ENCODE peak calls at places on chromosomes 4 and X, in six cellular contexts. Q is AG10803, E is suprapubic skin, R is lung, S is AG04450, O is tibial nerve. X is an unnamed sample.
A peak's percentile ranks its signal among the peaks of the same experiment; 100 is the strongest.

GRCh38 chr4:74544655-74545361 is 99.9 kb downstream of the AREG start:
- DNase-seq in Q (no peak), E (no peak), R (no peak), S (no peak), O (no peak), X (no peak)

GRCh38 chr4:119070301-119070700 is 65.3 kb upstream of the MYOZ2 start:
- DNase-seq in Q (no peak), E (no peak), R (no peak), S (no peak), O (no peak), X (no peak)

GRCh38 chr4:127686656-127687055 is 43.5 kb upstream of the SLC25A31 start:
- DNase-seq in Q (peak; percentile 7), E (no peak), R (no peak), S (no peak), O (no peak), X (no peak)

GRCh38 chrX:132758778-132759177 is 199.7 kb downstream of the HS6ST2 start:
- DNase-seq in Q (no peak), E (no peak), R (no peak), S (no peak), O (no peak), X (no peak)

GRCh38 chrX:97372006-97372766 is 488.5 kb downstream of the RPA4 start:
- DNase-seq in Q (no peak), E (no peak), R (no peak), S (no peak), O (no peak), X (no peak)

GRCh38 chr4:95549246-95550138 is 719 bp upstream of the UNC5C start:
- DNase-seq in Q (peak; percentile 8), E (no peak), R (no peak), S (no peak), O (peak; percentile 25), X (no peak)

GRCh38 chr4:183287677-183288076 is 32.4 kb downstream of the CLDN22 start:
- DNase-seq in Q (no peak), E (no peak), R (no peak), S (no peak), O (no peak), X (no peak)

GRCh38 chr4:176443117-176443516 is 123.4 kb downstream of the SPCS3 start:
- DNase-seq in Q (peak; percentile 91), E (no peak), R (no peak), S (peak; percentile 72), O (no peak), X (peak; percentile 93)

GRCh38 chrX:2566044-2566443 is 65.3 kb upstream of the DHRSX start:
- DNase-seq in Q (no peak), E (no peak), R (no peak), S (no peak), O (no peak), X (no peak)

GRCh38 chr4:20158195-20158594 is 93.5 kb upstream of the SLIT2 start:
- DNase-seq in Q (no peak), E (no peak), R (no peak), S (no peak), O (no peak), X (no peak)

GRCh38 chr4:128519163-128519810 is 231.7 kb upstream of the PGRMC2 start:
- DNase-seq in Q (peak; percentile 67), E (no peak), R (no peak), S (no peak), O (no peak), X (peak; percentile 55)

GRCh38 chr4:41169256-41169655 is 45.1 kb downstream of the APBB2 start:
- DNase-seq in Q (no peak), E (no peak), R (no peak), S (no peak), O (no peak), X (no peak)

GRCh38 chrX:44906041-44906440 is 33.1 kb downstream of the KDM6A start:
- DNase-seq in Q (no peak), E (no peak), R (no peak), S (no peak), O (no peak), X (no peak)

GRCh38 chrX:44903107-44903506 is 30.1 kb downstream of the KDM6A start:
- DNase-seq in Q (peak; percentile 70), E (no peak), R (no peak), S (peak; percentile 3), O (no peak), X (no peak)

GRCh38 chrX:44903842-44904530 is 31.0 kb downstream of the KDM6A start:
- DNase-seq in Q (no peak), E (no peak), R (no peak), S (no peak), O (no peak), X (no peak)

GRCh38 chrX:44906542-44906941 is 33.6 kb downstream of the KDM6A start:
- DNase-seq in Q (no peak), E (no peak), R (no peak), S (no peak), O (no peak), X (no peak)

DNA sequence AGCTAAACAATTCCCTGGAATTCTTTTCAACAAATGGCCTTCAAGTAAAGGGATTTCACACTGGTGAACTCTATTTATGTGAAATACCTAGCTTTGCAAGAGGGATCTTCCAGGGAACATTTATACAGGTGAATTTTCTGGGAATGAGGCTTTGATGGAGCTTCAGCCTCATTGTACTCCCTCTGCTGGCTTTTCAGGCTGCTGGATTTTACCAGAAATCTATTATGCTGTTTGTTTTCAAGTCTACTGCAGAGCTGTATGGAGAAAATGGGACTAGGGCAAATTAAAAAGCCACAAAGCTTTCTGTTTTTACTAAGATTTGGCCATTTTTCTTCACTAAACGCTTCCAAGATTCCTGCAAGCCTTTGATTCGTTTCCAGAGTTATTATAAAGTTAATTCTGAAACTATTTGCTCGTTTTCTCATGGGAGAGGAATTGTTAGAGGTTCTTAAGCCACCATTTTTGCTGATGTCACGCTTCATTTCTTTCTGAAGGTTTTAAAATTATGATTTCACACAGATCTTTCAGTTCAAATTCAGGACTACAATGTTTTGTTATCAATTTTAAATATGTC is 31.6 kb downstream of the KDM6A start:
- DNase-seq in Q (peak; percentile 50), E (no peak), R (no peak), S (no peak), O (no peak), X (no peak)
- H3K4me3 ChIP-seq in Q (no peak overlapping the region), E (no peak overlapping the region), R (no peak overlapping the region), S (no peak overlapping the region), O (no peak overlapping the region), X (no peak overlapping the region)

GRCh38 chr4:80037864-80038263 is 35.2 kb downstream of the ANTXR2 start:
- DNase-seq in Q (no peak), E (no peak), R (no peak), S (no peak), O (no peak), X (no peak)

GRCh38 chr4:80036306-80036705 is 36.7 kb downstream of the ANTXR2 start:
- DNase-seq in Q (no peak), E (no peak), R (no peak), S (no peak), O (no peak), X (no peak)

GRCh38 chr4:80033581-80033980 is 39.4 kb downstream of the ANTXR2 start:
- DNase-seq in Q (no peak), E (no peak), R (no peak), S (no peak), O (no peak), X (no peak)

GRCh38 chr4:80035336-80035735 is 37.7 kb downstream of the ANTXR2 start:
- DNase-seq in Q (no peak), E (no peak), R (no peak), S (no peak), O (no peak), X (no peak)

DNA sequence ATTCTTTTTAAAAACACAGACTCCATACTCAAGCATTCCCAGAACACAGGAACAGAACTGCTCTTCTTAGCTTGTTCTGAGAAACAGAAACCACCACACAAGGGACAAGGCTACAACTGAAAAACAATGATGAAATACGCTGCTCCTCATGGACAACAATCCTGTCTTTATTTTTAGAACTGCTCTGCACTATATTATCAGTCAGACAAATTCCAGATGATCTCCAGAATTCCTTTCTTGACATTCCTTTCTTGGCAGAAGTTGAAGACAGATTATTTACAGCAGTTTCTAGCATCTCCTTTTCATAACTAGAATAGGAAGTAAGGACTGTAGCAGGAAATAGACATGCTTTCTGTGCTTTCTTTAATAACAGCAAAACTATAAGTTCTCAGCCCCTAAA is 36.1 kb downstream of the ANTXR2 start:
- DNase-seq in Q (peak; percentile 91), E (no peak), R (no peak), S (peak; percentile 45), O (no peak), X (peak; percentile 83)
- H3K4me3 ChIP-seq in Q (peak overlapping the region; percentile 36), E (no peak overlapping the region), R (no peak overlapping the region), S (no peak overlapping the region), O (peak overlapping the region; percentile 26), X (no peak overlapping the region)

DNA sequence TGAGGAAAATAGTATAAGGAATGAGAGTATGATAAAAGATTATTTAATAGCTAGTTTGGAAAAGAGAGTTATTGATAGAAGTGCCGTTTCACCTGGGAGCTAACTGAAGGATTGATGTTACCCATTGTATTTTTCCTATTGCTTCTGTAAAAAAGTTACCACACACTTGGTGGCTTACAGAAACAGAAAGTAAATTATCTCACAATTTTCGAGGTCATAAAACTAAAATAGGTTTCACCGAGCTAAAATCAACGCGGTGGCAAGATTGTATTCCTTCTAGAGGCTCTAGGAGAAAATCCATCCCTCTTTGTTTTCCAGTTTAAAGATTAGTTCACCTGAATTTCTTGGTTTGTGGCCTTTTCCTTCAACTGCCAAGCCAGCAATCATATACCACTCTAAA is 11.1 kb upstream of the TRAM1L1 start:
- DNase-seq in Q (no peak), E (no peak), R (no peak), S (no peak), O (no peak), X (no peak)
- H3K4me3 ChIP-seq in Q (no peak overlapping the region), E (no peak overlapping the region), R (no peak overlapping the region), S (no peak overlapping the region), O (no peak overlapping the region), X (no peak overlapping the region)

DNA sequence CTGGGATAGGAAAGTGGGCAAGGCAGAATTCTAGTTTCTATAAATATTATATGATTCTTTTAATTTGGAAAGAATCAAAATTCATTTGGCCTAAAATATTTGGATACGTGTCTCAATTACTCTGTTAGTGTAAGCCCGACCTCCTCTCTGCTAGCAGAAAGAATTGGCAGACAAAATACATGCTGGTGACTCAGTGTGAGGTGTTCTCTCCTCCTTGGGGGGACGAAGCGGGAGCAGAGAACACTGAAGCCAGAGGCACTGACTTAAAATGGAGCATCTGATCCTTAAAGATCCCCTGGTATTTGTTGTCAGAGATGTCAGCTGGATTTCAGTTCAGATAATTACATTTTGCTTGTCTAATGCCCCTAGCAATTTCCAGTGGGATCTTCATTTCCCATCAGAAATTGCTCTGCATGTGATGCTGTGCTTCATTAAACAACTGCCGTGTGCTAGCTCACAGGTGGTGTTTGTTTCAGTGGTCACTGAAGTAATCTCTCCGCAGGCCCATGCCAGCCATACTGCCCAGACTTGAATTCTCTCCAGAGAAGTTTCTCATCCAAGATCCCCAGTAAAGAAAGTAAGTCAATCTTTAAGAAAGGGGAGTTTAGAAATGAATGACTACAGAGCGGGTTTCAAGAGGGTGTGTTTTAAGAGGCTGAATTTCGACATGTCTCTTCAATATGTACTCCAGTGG is 188.7 kb upstream of the TLL1 start:
- DNase-seq in Q (peak; percentile 1), E (no peak), R (no peak), S (no peak), O (no peak), X (peak; percentile 70)
- H3K4me3 ChIP-seq in Q (no peak overlapping the region), E (no peak overlapping the region), R (no peak overlapping the region), S (no peak overlapping the region), O (no peak overlapping the region), X (no peak overlapping the region)